ENCODE peak calls at places on chromosomes 11 and 22, in four cellular contexts. L is K562, H is A549, Z is ovary. T is an unnamed sample.

GRCh38 chr11:77710358-77710757 is 72.8 kb upstream of the CLNS1A start:
- DNase-seq in L (no peak), H (peak; percentile 10), Z (no peak), T (no peak)

GRCh38 chr11:69427337-69427736 is 54.1 kb upstream of the LINC01488 start:
- DNase-seq in L (no peak), H (no peak), Z (no peak), T (no peak)

GRCh38 chr11:27558401-27558800 is 51.8 kb upstream of the LIN7C start:
- DNase-seq in L (no peak), H (no peak), Z (no peak), T (no peak)

GRCh38 chr22:43110927-43111623 is 525 bp downstream of the BIK start:
- DNase-seq in L (no peak), H (no peak), Z (no peak), T (no peak)

GRCh38 chr11:128505449-128506058 is 81.8 kb downstream of the ETS1 start:
- DNase-seq in L (no peak), H (no peak), Z (no peak), T (no peak)

GRCh38 chr11:33706961-33707360 is 6.3 kb upstream of the C11orf91 start:
- DNase-seq in L (no peak), H (no peak), Z (no peak), T (no peak)

GRCh38 chr11:64444838-64445441 is 86.0 kb downstream of the RPS6KA4 start:
- DNase-seq in L (peak; percentile 56), H (peak; percentile 61), Z (no peak), T (no peak)

GRCh38 chr11:84398017-84398626 is 1112.0 kb upstream of the CCDC90B start:
- DNase-seq in L (no peak), H (peak; percentile 50), Z (no peak), T (no peak)

GRCh38 chr11:110513521-110514450 is 84.0 kb downstream of the FDX1 start:
- DNase-seq in L (no peak), H (no peak), Z (no peak), T (peak; percentile 72)

GRCh38 chr11:34155759-34156062 is 50.3 kb downstream of the NAT10 start:
- DNase-seq in L (no peak), H (no peak), Z (no peak), T (no peak)

GRCh38 chr11:92969634-92970347 is at the start of gene MTNR1B:
- DNase-seq in L (no peak), H (no peak), Z (no peak), T (no peak)

GRCh38 chr11:15627560-15627959 is 512.8 kb downstream of the INSC start:
- DNase-seq in L (no peak), H (no peak), Z (no peak), T (no peak)

GRCh38 chr11:126426820-126427749 is 71.6 kb downstream of the ST3GAL4 start:
- DNase-seq in L (no peak), H (no peak), Z (peak; percentile 66), T (no peak)

GRCh38 chr11:63567044-63567840 is 4.1 kb upstream of the PLAAT2 start:
- DNase-seq in L (peak; percentile 72), H (peak; percentile 95), Z (peak; percentile 37), T (no peak)

GRCh38 chr11:23205156-23205871 is 345.0 kb upstream of the CCDC179 start:
- DNase-seq in L (no peak), H (no peak), Z (no peak), T (no peak)

GRCh38 chr11:86934933-86935579 is 20.1 kb downstream of the FZD4 start:
- DNase-seq in L (no peak), H (no peak), Z (no peak), T (no peak)

DNA sequence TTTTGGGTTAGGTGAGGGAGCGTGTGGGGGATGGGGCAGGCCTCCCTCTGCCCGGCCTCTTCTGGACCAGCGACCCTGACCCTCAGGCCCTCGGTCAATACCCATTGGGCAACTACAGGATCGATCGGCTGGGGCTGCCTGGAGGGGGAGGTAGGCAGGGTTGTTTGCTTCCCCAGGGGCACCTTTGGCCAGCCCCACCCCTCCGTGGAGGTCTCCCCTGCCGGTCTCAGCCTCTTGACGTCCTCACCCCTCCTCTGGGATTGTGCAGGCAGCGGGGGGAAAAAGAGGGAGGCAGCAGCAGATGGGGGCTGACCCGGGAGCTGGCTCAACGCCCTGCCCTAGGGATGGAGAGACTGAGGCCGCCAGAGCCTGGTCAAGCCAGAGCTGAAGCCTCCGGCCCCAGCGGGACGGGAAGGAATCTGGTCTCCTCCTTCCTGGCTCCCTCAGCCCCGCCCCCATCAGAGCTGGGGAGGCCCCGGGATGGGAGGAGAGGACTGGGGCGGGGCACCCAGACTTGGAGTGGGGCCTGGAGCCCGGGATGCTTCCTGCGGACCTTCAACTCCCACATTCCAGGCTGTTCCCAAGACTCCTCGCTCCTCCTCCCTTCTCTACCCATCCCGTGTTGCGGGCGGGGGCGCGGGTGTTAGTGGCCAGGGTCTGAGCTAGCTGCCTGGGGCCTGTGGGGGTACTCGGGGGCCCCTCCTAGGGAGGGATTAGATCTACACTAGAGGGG is 14.4 kb upstream of the CDC42EP1 start:
- DNase-seq in L (peak; percentile 62), H (peak; percentile 87), Z (peak; percentile 98), T (peak; percentile 98)
- H3K4me3 ChIP-seq in L (no peak overlapping the region), H (peak overlapping the region; percentile 36), Z (peak overlapping the region; percentile 21), T (no peak overlapping the region)

GRCh38 chr11:75426720-75427086 is 6.3 kb downstream of the KLHL35 start:
- DNase-seq in L (no peak), H (no peak), Z (no peak), T (no peak)
- TF ChIP-seq POLR2A in L (no peak), H (no peak), Z (no peak), T (no peak)

DNA sequence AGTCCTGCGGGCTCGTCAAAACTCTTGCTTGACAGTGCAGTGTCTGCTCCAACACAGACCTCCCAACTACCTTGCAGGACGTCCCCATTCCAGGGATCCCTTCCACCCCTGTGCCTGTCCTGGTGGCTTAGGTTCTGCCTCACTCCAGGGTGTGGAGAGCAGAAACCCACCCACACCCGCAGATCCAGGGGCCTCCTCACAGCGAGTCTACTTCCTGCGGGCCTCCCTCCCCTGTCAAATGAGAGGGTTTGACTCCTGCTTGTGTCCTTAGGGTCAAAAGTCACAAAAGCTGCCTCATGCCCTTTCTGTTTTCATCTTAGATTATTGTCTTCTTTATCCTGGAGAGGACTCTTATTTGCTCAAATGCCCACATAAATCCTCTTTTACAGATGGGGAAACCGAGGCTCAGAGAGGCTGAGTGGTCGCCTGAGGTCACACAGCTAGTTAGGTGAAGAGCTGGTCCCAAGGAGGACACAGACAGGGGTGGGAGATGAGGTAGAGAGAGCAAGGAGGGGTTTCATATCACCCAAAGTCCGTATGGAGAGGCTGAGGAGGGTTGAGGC is 81.1 kb upstream of the KCNQ1OT1 start:
- DNase-seq in L (no peak), H (no peak), Z (no peak), T (no peak)
- H3K4me3 ChIP-seq in L (no peak overlapping the region), H (no peak overlapping the region), Z (no peak overlapping the region), T (no peak overlapping the region)

GRCh38 chr11:10307411-10308207 is 2.7 kb downstream of the ADM start:
- DNase-seq in L (peak; percentile 81), H (peak; percentile 93), Z (peak; percentile 91), T (peak; percentile 80)

GRCh38 chr11:10310301-10310841 is 5.5 kb downstream of the ADM start:
- DNase-seq in L (no peak), H (peak; percentile 30), Z (no peak), T (no peak)

GRCh38 chr11:10307022-10307410 is 2.1 kb downstream of the ADM start:
- DNase-seq in L (no peak), H (peak; percentile 85), Z (no peak), T (no peak)

GRCh38 chr11:10309163-10310093 is 4.6 kb downstream of the ADM start:
- DNase-seq in L (peak; percentile 41), H (peak; percentile 82), Z (peak; percentile 54), T (peak; percentile 96)

GRCh38 chr11:10308208-10308954 is 3.5 kb downstream of the ADM start:
- DNase-seq in L (no peak), H (no peak), Z (no peak), T (peak; percentile 75)
- TF ChIP-seq POLR2A in L (no peak), H (no peak), Z (no peak), T (no peak)

GRCh38 chr11:61092908-61093763 is 9.2 kb upstream of the CD5 start:
- DNase-seq in L (no peak), H (no peak), Z (no peak), T (no peak)

GRCh38 chr11:61090521-61090920 is 11.8 kb upstream of the CD5 start:
- DNase-seq in L (no peak), H (no peak), Z (no peak), T (no peak)

GRCh38 chr11:61092280-61092766 is 10.0 kb upstream of the CD5 start:
- DNase-seq in L (no peak), H (no peak), Z (no peak), T (no peak)

GRCh38 chr11:61090982-61091372 is 11.3 kb upstream of the CD5 start:
- DNase-seq in L (no peak), H (no peak), Z (no peak), T (no peak)

DNA sequence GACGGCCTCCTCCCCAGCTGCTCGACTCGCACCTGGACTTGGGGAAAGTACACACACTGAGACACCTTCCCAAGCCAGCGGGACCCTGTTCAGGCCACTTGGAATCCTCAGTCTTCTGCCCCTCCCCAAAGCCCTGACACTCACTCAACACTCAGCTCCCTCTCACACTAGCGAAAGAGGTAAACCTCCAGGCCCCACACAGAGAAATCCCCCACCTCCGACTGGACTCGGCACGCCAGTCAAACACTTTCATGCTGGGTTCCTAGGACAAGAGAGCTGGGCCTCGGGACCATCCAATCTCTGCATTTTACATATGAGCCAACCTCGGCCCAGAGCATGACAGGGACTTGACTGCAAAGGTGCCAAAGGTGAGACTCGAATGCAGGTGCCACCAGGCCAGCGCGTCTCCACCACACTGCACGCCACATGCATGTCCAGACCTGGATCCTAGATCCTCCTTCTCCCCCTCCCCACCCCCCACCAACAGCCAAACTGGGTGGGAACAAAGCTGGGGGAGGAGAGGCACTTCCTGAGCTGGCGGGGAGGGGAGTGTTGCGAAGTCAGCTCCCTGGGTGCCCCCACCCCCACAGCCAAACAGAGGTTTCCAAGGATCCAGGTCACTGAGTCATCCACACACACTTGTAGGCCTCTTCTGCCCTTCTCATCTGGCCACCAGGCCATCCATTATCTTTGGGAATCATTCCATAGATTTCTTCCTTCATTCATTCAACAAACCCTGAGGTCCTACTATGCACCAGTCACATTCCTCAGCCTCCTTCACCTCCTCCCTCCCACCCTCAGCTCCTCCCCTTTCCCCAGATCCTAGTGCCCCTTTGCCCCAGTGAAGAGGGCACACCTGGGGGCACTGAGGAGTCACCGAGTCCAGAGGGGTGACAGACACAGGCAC is 10.7 kb upstream of the CD5 start:
- DNase-seq in L (peak; percentile 43), H (no peak), Z (no peak), T (no peak)
- H3K4me3 ChIP-seq in L (no peak overlapping the region), H (no peak overlapping the region), Z (no peak overlapping the region), T (no peak overlapping the region)

GRCh38 chr11:67649634-67650540 is 643 bp downstream of the ACY3 start:
- DNase-seq in L (no peak), H (no peak), Z (no peak), T (no peak)
- TF ChIP-seq POLR2A in L (no peak), H (no peak), Z (no peak), T (no peak)

GRCh38 chr22:44276706-44277403 is 35.9 kb downstream of the SHISAL1 start:
- DNase-seq in L (no peak), H (no peak), Z (no peak), T (no peak)

GRCh38 chr22:44278234-44279058 is 34.3 kb downstream of the SHISAL1 start:
- DNase-seq in L (no peak), H (no peak), Z (no peak), T (no peak)

GRCh38 chr22:44274918-44275665 is 37.7 kb downstream of the SHISAL1 start:
- DNase-seq in L (no peak), H (no peak), Z (no peak), T (no peak)

GRCh38 chr22:44277404-44278135 is 35.2 kb downstream of the SHISAL1 start:
- DNase-seq in L (no peak), H (no peak), Z (no peak), T (no peak)

GRCh38 chr22:44276041-44276440 is 36.7 kb downstream of the SHISAL1 start:
- DNase-seq in L (no peak), H (no peak), Z (no peak), T (no peak)
- H3K4me3 ChIP-seq in L (no peak overlapping the region), H (no peak overlapping the region), Z (no peak overlapping the region), T (no peak overlapping the region)